ENCODE peak calls at places on chromosomes 12 and 14, in seven cellular contexts. R is nephron progenitor cell, X is MM.1S, N is esophagus squamous epithelium, O is ovary, S is left ventricle myocardium inferior, D is GM06990. E is an unnamed sample.

GRCh38 chr12:77553976-77554619 is 276.6 kb upstream of the NAV3 start:
- DNase-seq in R (no peak), X (peak), N (no peak), O (no peak), S (no peak), D (peak), E (peak)

GRCh38 chr12:51773145-51773869 is 75.2 kb downstream of the FIGNL2 start:
- DNase-seq in R (no peak), X (no peak), N (no peak), O (no peak), S (no peak), D (no peak), E (no peak)

GRCh38 chr12:89756638-89757321 is 48.1 kb upstream of the ATP2B1 start:
- DNase-seq in R (no peak), X (peak), N (no peak), O (no peak), S (no peak), D (peak), E (peak)

GRCh38 chr12:95487024-95487423 is 13.1 kb downstream of the METAP2 start:
- DNase-seq in R (no peak), X (no peak), N (no peak), O (no peak), S (no peak), D (no peak), E (no peak)

GRCh38 chr14:61147898-61148549 is 133.1 kb downstream of the TMEM30B start:
- DNase-seq in R (no peak), X (no peak), N (no peak), O (no peak), S (no peak), D (no peak), E (no peak)

GRCh38 chr14:104202259-104203070 is 64.1 kb downstream of the KIF26A start:
- DNase-seq in R (peak), X (no peak), N (no peak), O (no peak), S (no peak), D (no peak), E (no peak)

GRCh38 chr14:23636317-23637211 is at the start of gene DHRS2:
- DNase-seq in R (no peak), X (no peak), N (no peak), O (no peak), S (no peak), D (no peak), E (no peak)

GRCh38 chr14:69263364-69263763 is 3.4 kb downstream of the GALNT16 start:
- DNase-seq in R (peak), X (no peak), N (no peak), O (no peak), S (peak), D (no peak), E (no peak)

GRCh38 chr12:42090899-42091298 is 53.8 kb downstream of the GXYLT1 start:
- DNase-seq in R (no peak), X (no peak), N (no peak), O (no peak), S (no peak), D (no peak), E (no peak)

GRCh38 chr14:58823309-58823708 is 185.5 kb downstream of the DACT1 start:
- DNase-seq in R (no peak), X (no peak), N (no peak), O (no peak), S (no peak), D (no peak), E (no peak)

GRCh38 chr12:32032205-32032810 is 73.1 kb downstream of the RESF1 start:
- DNase-seq in R (no peak), X (no peak), N (no peak), O (no peak), S (no peak), D (no peak), E (no peak)

GRCh38 chr14:24337144-24337823 is 2.4 kb upstream of the ADCY4 start:
- DNase-seq in R (no peak), X (no peak), N (no peak), O (no peak), S (no peak), D (no peak), E (no peak)

GRCh38 chr12:62263956-62264355 is 3.8 kb downstream of the USP15 start:
- DNase-seq in R (no peak), X (no peak), N (no peak), O (no peak), S (no peak), D (no peak), E (no peak)

GRCh38 chr12:101939856-101940265 is 62.5 kb downstream of the DRAM1 start:
- DNase-seq in R (peak), X (peak), N (no peak), O (peak), S (no peak), D (no peak), E (peak)

GRCh38 chr12:101933866-101934514 is 56.6 kb downstream of the DRAM1 start:
- DNase-seq in R (no peak), X (no peak), N (no peak), O (no peak), S (no peak), D (no peak), E (no peak)

GRCh38 chr12:101931498-101932326 is 54.3 kb downstream of the DRAM1 start:
- DNase-seq in R (no peak), X (peak), N (no peak), O (no peak), S (no peak), D (peak), E (peak)

GRCh38 chr12:101939306-101939705 is 61.9 kb downstream of the DRAM1 start:
- DNase-seq in R (no peak), X (no peak), N (no peak), O (no peak), S (no peak), D (no peak), E (no peak)

DNA sequence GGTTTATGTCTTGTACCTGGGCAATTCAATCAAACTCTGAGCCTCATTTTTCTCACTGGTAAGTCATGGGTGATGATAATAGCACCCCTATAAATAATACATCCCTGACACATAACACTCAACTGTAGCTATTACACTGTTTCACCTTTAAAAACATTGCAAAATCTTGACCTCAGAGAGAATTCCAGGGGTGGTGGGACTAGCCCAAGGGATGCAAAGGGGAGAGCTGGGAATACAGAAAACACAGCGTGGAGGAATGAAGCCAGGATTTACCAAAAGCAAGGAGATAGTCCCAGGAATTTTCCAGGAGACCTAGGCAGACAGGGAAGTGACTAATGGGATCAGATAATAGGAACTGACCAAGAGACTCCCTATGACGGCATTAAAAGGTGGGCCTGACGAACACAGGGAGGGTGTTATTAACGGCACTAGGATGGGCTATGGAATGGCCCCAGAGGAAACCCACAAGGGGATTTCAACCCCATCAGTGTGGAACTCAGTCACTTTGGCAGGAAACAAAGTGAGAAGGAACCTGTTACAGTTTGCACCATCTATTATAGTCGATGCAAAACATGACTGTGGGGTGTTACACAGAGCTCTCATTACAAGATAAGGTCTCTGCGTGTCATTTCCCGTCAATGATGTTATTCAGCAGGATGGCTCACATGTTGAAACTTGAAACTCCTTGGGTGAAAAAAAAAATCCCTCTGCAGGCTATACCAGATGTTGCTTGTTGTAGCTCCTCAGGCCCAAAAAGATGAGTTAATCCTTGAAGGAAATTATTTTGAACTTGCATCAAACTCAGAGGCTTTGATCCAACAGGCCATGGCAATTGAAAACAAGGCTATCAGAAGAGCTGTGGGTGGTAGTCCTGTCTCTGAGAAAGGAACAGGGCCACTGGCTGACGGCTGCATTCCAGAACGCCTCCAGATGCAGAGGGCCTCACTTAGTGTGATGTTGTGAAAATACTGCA is 58.7 kb downstream of the DRAM1 start:
- DNase-seq in R (no peak), X (peak), N (no peak), O (peak), S (peak), D (peak), E (peak)
- TF ChIP-seq CTCF in R (no peak), X (no peak), N (no peak), O (no peak), S (no peak), D (no peak), E (no peak)

DNA sequence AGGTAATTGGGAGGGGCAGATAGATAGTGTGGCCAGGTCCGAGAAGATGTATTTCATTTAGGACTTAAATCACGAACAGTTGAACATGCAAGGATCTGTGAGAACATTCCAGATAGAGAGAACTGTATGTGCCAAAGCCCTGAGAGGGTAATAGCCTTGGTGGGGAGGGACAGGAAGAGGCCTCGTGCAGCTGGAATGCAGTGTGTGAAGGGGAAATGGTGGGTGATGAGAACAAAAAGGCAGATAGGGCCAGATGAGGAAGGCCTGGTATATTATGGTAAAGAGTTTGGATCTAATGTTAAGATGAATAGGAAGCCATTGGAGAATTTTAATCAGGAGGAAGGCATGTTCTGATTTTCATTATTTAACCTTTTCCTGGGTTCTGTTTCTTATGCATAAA is 136.3 kb downstream of the TPH2 start:
- DNase-seq in R (no peak), X (no peak), N (no peak), O (no peak), S (no peak), D (no peak), E (no peak)
- TF ChIP-seq CTCF in R (no peak), X (no peak), N (no peak), O (no peak), S (no peak), D (no peak), E (no peak)

DNA sequence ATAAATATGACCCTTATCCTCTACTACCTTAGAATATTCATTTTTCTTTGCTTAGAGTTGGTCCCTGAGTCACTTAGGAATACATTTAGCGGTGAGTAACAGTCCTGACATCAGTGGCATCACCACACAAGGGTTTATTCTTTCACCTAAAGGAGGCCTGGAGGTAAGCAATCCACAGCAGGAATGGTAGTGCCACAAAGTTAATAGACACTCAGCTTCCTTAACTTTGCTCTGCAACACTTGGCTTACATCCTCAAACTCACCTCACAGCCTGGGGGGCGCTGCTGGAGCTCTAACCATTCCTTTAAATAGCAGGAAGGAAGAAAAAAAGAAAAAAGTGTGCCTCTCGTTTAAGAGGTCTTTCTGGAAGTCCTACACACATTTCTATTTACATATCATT is 29.1 kb downstream of the BBOF1 start:
- DNase-seq in R (no peak), X (no peak), N (no peak), O (no peak), S (no peak), D (no peak), E (no peak)
- TF ChIP-seq CTCF in R (no peak), X (no peak), N (no peak), O (no peak), S (no peak), D (no peak), E (no peak)

GRCh38 chr12:22231836-22232235 is 102.7 kb downstream of the ST8SIA1 start:
- DNase-seq in R (no peak), X (no peak), N (no peak), O (no peak), S (no peak), D (no peak), E (no peak)
- TF ChIP-seq CTCF in R (no peak), X (no peak), N (no peak), O (no peak), S (no peak), D (no peak), E (no peak)

DNA sequence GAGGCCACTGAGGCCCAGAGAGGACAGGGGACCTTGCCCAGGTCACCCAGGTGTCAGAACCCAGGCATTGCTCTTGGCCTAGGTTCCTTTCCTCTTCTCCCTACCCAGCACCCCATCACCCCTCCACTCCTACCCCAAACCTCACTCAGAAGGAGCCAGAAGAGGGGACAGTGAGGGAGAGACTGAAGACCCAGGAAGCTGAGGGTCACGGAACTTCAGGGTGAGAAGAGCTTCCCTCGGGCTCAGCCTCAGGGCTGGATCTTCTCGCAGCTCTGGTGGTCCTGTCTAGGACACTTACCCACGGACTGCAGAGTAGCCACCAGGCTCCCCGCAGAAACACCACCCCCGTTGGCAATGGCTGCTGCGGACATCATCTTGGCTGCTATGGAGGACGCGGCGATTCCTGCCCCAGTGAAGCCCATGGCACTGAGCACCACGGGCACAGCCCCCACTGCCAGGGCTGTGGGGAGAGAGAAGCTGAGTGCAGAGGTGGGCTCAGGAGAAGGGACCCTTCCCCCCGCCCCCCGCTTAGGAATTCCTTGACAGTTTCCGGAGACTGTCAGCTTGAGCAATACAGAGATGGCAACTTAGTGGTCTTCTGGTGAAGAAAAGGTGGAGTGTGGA is 1.1 kb downstream of the IFI27L2 start:
- DNase-seq in R (no peak), X (no peak), N (no peak), O (peak), S (no peak), D (no peak), E (no peak)
- TF ChIP-seq CTCF in R (no peak), X (no peak), N (no peak), O (no peak), S (no peak), D (no peak), E (no peak)

GRCh38 chr12:6691473-6691872 is 2.3 kb upstream of the ZNF384 start:
- DNase-seq in R (no peak), X (no peak), N (no peak), O (no peak), S (no peak), D (no peak), E (no peak)

GRCh38 chr12:6692888-6693287 is 3.7 kb upstream of the ZNF384 start:
- DNase-seq in R (no peak), X (no peak), N (no peak), O (no peak), S (no peak), D (no peak), E (no peak)

GRCh38 chr12:6685814-6686213 is 3.4 kb downstream of the ZNF384 start:
- DNase-seq in R (no peak), X (no peak), N (no peak), O (no peak), S (no peak), D (no peak), E (no peak)

GRCh38 chr12:6688543-6688999 is 604 bp downstream of the ZNF384 start:
- DNase-seq in R (no peak), X (peak), N (peak), O (peak), S (no peak), D (no peak), E (no peak)

DNA sequence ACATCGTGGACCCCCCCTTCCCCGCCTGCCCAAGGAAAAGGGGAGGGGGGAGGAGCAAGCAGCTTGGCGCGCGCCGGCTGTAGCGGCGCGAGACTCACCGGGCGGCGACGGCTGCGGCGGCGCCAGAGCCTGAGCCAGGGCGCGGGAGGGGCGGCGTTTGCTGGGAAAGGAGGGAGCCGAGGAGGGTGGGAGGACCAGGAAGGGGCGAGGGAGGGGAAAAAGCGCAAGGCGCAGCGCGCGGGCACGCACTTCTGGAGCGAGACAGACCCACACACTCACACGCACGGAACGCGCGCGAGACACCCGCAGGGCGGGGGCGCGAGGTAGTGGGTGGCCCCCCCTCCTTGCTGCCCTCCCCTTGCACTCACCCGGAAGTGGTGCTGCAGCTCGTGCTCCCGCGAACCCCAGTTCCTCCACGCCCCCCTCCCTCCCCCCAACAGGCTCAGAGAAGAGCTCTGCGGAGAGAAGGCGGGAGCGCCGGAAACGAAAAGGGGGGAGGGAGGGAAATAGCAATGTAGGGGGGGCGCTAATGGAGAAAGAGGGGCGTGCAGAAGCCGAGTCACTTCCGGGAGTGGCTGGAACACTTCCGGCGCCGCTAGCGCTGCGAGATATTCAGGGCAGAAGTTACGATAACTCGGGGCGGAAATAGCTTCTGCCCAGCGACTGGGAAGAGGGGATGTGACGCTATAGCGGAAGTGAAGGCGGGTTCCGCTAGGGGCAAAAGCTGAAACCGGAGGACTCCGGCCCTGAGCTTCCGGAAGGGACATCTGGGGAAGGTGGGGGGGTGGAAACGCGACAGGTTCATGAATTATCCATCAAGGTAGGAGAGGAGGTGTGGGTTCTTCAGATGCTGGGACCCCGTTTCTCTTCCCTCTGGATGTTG is at the start of gene ZNF384:
- DNase-seq in R (peak), X (peak), N (peak), O (peak), S (peak), D (peak), E (peak)
- TF ChIP-seq CTCF in R (no peak), X (no peak), N (no peak), O (no peak), S (peak), D (no peak), E (no peak)

DNA sequence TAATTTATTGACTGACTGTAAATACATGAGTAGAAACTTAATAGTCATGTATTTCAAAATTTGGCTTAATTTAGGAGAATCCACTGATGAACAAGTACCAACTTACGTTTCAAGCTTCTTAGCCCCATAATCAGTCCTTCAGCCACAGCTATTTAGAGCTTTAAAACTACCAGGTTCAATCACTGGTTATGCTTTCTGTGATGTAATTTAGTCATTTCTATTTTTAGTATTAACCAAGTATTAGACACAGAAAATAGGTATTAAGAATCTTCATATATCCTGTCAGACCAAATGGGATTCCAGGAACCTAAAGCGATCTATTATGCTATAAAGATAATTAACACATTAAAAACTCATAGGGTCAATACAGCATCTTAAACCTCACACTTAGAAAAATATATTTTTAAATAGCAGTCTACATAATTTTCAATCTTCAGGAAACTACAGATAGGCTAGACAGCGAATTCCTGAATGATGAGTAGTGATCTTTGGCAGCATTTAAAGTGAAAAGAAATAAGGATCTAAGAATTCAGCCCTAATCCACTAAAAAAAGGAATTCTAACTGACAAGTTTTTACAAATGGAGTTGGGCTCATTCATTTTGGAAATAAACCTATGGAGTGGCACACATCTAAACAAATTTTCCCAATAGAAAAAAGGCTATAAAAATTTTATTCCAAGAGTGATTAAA is 51.5 kb downstream of the ZC3H14 start:
- DNase-seq in R (no peak), X (no peak), N (no peak), O (no peak), S (no peak), D (no peak), E (peak)
- TF ChIP-seq CTCF in R (no peak), X (no peak), N (no peak), O (no peak), S (no peak), D (no peak), E (no peak)

DNA sequence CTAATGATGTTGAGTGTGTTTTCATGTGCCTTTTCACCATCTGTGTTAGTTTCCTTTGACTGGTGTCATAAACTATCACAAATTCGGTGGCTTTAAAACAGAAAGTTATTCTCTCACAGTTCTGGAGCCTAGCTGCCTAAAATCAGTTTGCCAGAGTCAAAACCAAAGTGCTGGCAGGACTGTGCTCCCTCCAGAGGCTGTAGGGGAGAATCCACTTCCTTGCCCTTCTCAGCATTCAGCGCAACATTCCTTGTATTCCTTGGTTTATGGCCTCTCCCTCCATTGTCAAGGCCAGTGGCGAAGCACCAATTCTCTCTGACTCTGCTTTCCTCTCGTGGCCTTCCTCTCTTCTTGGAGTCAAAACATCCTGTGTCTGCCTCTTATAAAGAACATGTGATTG is 174.2 kb upstream of the PDE3A start:
- DNase-seq in R (peak), X (no peak), N (no peak), O (no peak), S (no peak), D (no peak), E (no peak)
- TF ChIP-seq CTCF in R (peak), X (no peak), N (no peak), O (no peak), S (peak), D (peak), E (no peak)

GRCh38 chr14:73723799-73724621 is 9.8 kb upstream of the PNMA1 start:
- DNase-seq in R (no peak), X (no peak), N (no peak), O (peak), S (peak), D (no peak), E (no peak)
- TF ChIP-seq CTCF in R (no peak), X (no peak), N (no peak), O (no peak), S (peak), D (no peak), E (no peak)